ENCODE peak calls at places on chromosomes 4 and X, in five cellular contexts. One of them, this sample, is unnamed.

GRCh38 chrX:103363046-103363445 is 6.7 kb downstream of the TCEAL9 start:
- DNase-seq in cardiac muscle cell: no peak
- DNase-seq in spleen: no peak
- DNase-seq in transverse colon: no peak
- DNase-seq in lower lobe of right lung: no peak
- DNase-seq in this sample: no peak

GRCh38 chrX:40651620-40652223 is 4.4 kb upstream of the CXorf38 start:
- DNase-seq in spleen: peak; percentile 83
- DNase-seq in transverse colon: peak; percentile 76
- DNase-seq in lower lobe of right lung: peak; percentile 51
- DNase-seq in cardiac muscle cell: peak; percentile 84
- DNase-seq in this sample: peak; percentile 63

GRCh38 chrX:99901091-99901490 is 509.0 kb downstream of the PCDH19 start:
- DNase-seq in cardiac muscle cell: no peak
- DNase-seq in transverse colon: no peak
- DNase-seq in lower lobe of right lung: no peak
- DNase-seq in spleen: no peak
- DNase-seq in this sample: no peak

GRCh38 chrX:49163555-49164419 is 1.2 kb downstream of the MAGIX start:
- DNase-seq in spleen: peak; percentile 96
- DNase-seq in transverse colon: peak; percentile 88
- DNase-seq in cardiac muscle cell: peak; percentile 81
- DNase-seq in lower lobe of right lung: peak; percentile 91
- DNase-seq in this sample: peak; percentile 90

GRCh38 chrX:97474933-97475332 is 591.2 kb downstream of the RPA4 start:
- DNase-seq in transverse colon: no peak
- DNase-seq in cardiac muscle cell: no peak
- DNase-seq in spleen: no peak
- DNase-seq in lower lobe of right lung: no peak
- DNase-seq in this sample: no peak

GRCh38 chrX:119880552-119881437 is 9.2 kb downstream of the NDUFA1 start:
- DNase-seq in spleen: no peak
- DNase-seq in transverse colon: peak; percentile 16
- DNase-seq in lower lobe of right lung: no peak
- DNase-seq in cardiac muscle cell: peak; percentile 17
- DNase-seq in this sample: no peak

GRCh38 chr4:135186002-135186401 is 984.4 kb upstream of the PABPC4L start:
- DNase-seq in lower lobe of right lung: no peak
- DNase-seq in transverse colon: no peak
- DNase-seq in spleen: no peak
- DNase-seq in cardiac muscle cell: no peak
- DNase-seq in this sample: no peak

GRCh38 chr4:145619639-145619996 is 433 bp downstream of the MMAA start:
- DNase-seq in spleen: peak; percentile 80
- DNase-seq in lower lobe of right lung: peak; percentile 60
- DNase-seq in cardiac muscle cell: peak; percentile 31
- DNase-seq in transverse colon: peak; percentile 82
- DNase-seq in this sample: peak; percentile 69

GRCh38 chr4:38308728-38309315 is 348.6 kb downstream of the PTTG2 start:
- DNase-seq in cardiac muscle cell: no peak
- DNase-seq in lower lobe of right lung: no peak
- DNase-seq in transverse colon: no peak
- DNase-seq in spleen: no peak
- DNase-seq in this sample: no peak

GRCh38 chr4:39565925-39566630 is 38.8 kb upstream of the UGDH start:
- DNase-seq in cardiac muscle cell: no peak
- DNase-seq in spleen: no peak
- DNase-seq in lower lobe of right lung: no peak
- DNase-seq in transverse colon: no peak
- DNase-seq in this sample: no peak

GRCh38 chrX:102711872-102712215 is 404 bp upstream of the GPRASP2 start:
- DNase-seq in lower lobe of right lung: no peak
- DNase-seq in transverse colon: no peak
- DNase-seq in spleen: peak; percentile 71
- DNase-seq in cardiac muscle cell: peak; percentile 3
- DNase-seq in this sample: no peak

GRCh38 chrX:34886011-34886410 is 56.6 kb upstream of the FAM47B start:
- DNase-seq in cardiac muscle cell: no peak
- DNase-seq in transverse colon: no peak
- DNase-seq in spleen: no peak
- DNase-seq in lower lobe of right lung: no peak
- DNase-seq in this sample: no peak

GRCh38 chrX:72021975-72022374 is 109.7 kb downstream of the RTL5 start:
- DNase-seq in cardiac muscle cell: no peak
- DNase-seq in transverse colon: no peak
- DNase-seq in spleen: no peak
- DNase-seq in lower lobe of right lung: no peak
- DNase-seq in this sample: no peak

GRCh38 chr4:20760053-20760452 is 59.8 kb downstream of the PACRGL start:
- DNase-seq in cardiac muscle cell: peak; percentile 29
- DNase-seq in spleen: no peak
- DNase-seq in lower lobe of right lung: no peak
- DNase-seq in transverse colon: no peak
- DNase-seq in this sample: no peak
- TF ChIP-seq CTCF in cardiac muscle cell: no peak
- TF ChIP-seq CTCF in spleen: no peak
- TF ChIP-seq CTCF in lower lobe of right lung: no peak
- TF ChIP-seq CTCF in transverse colon: no peak
- TF ChIP-seq CTCF in this sample: no peak

GRCh38 chr4:148633720-148634119 is 191.5 kb upstream of the NR3C2 start:
- DNase-seq in spleen: no peak
- DNase-seq in transverse colon: peak; percentile 22
- DNase-seq in cardiac muscle cell: no peak
- DNase-seq in lower lobe of right lung: no peak
- DNase-seq in this sample: no peak
- H3K9me3 ChIP-seq in spleen: peaks cover 36% of the 10 kb centered on the region
- H3K9me3 ChIP-seq in transverse colon: peaks cover 13% of the 10 kb centered on the region
- H3K9me3 ChIP-seq in cardiac muscle cell: no peaks in the 10 kb centered on the region
- H3K9me3 ChIP-seq in lower lobe of right lung: peaks cover 17% of the 10 kb centered on the region
- H3K9me3 ChIP-seq in this sample: no peaks in the 10 kb centered on the region

GRCh38 chr4:75672461-75673026 is 667 bp downstream of the G3BP2 start:
- DNase-seq in transverse colon: peak; percentile 80
- DNase-seq in cardiac muscle cell: peak; percentile 67
- DNase-seq in lower lobe of right lung: peak; percentile 83
- DNase-seq in spleen: peak; percentile 95
- DNase-seq in this sample: peak; percentile 60

GRCh38 chr4:75671802-75672421 is 1.3 kb downstream of the G3BP2 start:
- DNase-seq in spleen: no peak
- DNase-seq in transverse colon: no peak
- DNase-seq in cardiac muscle cell: no peak
- DNase-seq in lower lobe of right lung: no peak
- DNase-seq in this sample: no peak

GRCh38 chr4:75673027-75673958 is at the start of gene G3BP2:
- DNase-seq in lower lobe of right lung: peak; percentile 99
- DNase-seq in cardiac muscle cell: peak; percentile 98
- DNase-seq in spleen: peak; percentile 99
- DNase-seq in transverse colon: peak; percentile 99
- DNase-seq in this sample: peak; percentile 98

GRCh38 chr4:75673959-75674328 is 733 bp upstream of the G3BP2 start:
- DNase-seq in transverse colon: no peak
- DNase-seq in cardiac muscle cell: peak; percentile 38
- DNase-seq in lower lobe of right lung: no peak
- DNase-seq in spleen: no peak
- DNase-seq in this sample: no peak

DNA sequence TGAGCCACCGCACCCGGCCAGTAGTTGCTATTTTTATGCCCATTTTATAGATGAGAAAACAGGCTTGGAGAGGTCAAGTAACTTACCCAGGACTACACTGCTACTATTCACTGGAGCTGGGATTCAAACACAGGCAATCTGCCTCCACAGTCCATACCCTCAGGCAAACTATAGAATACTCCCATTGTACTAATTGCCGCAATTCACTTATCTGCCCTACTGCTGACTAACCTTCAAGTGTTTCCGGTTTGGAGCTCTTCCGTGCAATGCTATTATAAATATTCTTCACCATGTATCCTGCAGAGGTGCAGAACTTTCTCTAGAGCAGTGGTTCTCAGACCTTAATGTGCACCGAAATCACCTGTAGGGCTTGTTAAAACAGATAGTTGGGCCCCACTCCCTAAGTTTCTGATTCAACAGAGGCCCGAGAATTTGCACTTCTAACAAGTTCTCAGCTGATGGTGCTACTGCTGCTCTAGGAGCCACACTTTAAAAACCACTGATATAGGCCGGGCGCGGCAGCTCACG is 1.9 kb upstream of the G3BP2 start:
- DNase-seq in cardiac muscle cell: no peak
- DNase-seq in lower lobe of right lung: no peak
- DNase-seq in transverse colon: no peak
- DNase-seq in spleen: no peak
- DNase-seq in this sample: no peak
- H3K27ac ChIP-seq in cardiac muscle cell: peak overlapping the region; percentile 97
- H3K27ac ChIP-seq in lower lobe of right lung: no peak overlapping the region
- H3K27ac ChIP-seq in transverse colon: peak overlapping the region; percentile 92
- H3K27ac ChIP-seq in spleen: no peak overlapping the region
- H3K27ac ChIP-seq in this sample: no peak overlapping the region

GRCh38 chr4:75708218-75708691 is 16.1 kb upstream of the USO1 start:
- DNase-seq in spleen: no peak
- DNase-seq in lower lobe of right lung: no peak
- DNase-seq in transverse colon: peak; percentile 50
- DNase-seq in cardiac muscle cell: no peak
- DNase-seq in this sample: no peak
- TF ChIP-seq CTCF in spleen: peak; percentile 38
- TF ChIP-seq CTCF in lower lobe of right lung: peak; percentile 47
- TF ChIP-seq CTCF in transverse colon: peak; percentile 51
- TF ChIP-seq CTCF in cardiac muscle cell: peak; percentile 38
- TF ChIP-seq CTCF in this sample: no peak

This sample was measured in tibial artery.